ENCODE peak calls at places on chromosomes 12 and 14, in seven cellular contexts. Y is neural crest cell, Q is GM06990, R is fibroblast of mammary gland, K is activated B cell treated with CpG ODN at 0.5 μM for 24 hours, Z is MCF 10A, V is body of pancreas. C is an unnamed sample.

GRCh38 chr14:92589213-92589852 is 75.8 kb downstream of the RIN3 start:
- DNase-seq in Y (no peak), Q (no peak), R (peak), K (no peak), Z (peak), V (no peak), C (peak)

GRCh38 chr14:91220581-91221000 is 23.9 kb downstream of the GPR68 start:
- DNase-seq in Y (no peak), Q (no peak), R (no peak), K (no peak), Z (no peak), V (no peak), C (no peak)

GRCh38 chr12:95396849-95397498 is 77.0 kb upstream of the METAP2 start:
- DNase-seq in Y (no peak), Q (no peak), R (peak), K (no peak), Z (peak), V (no peak), C (peak)

GRCh38 chr14:92122351-92122677 is 545 bp downstream of the CPSF2 start:
- DNase-seq in Y (no peak), Q (no peak), R (peak), K (no peak), Z (peak), V (no peak), C (peak)

GRCh38 chr12:71551529-71551928 is 111.9 kb downstream of the LGR5 start:
- DNase-seq in Y (no peak), Q (no peak), R (peak), K (no peak), Z (peak), V (no peak), C (peak)

GRCh38 chr12:1857086-1857485 is 36.7 kb downstream of the LRTM2 start:
- DNase-seq in Y (no peak), Q (no peak), R (no peak), K (no peak), Z (no peak), V (no peak), C (no peak)

GRCh38 chr14:50926851-50927386 is 17.4 kb downstream of the PYGL start:
- DNase-seq in Y (no peak), Q (no peak), R (no peak), K (no peak), Z (no peak), V (peak), C (peak)

GRCh38 chr14:50955373-50956043 is 11.2 kb upstream of the PYGL start:
- DNase-seq in Y (no peak), Q (no peak), R (peak), K (no peak), Z (peak), V (peak), C (peak)

GRCh38 chr12:114697741-114698565 is 14.0 kb upstream of the TBX3 start:
- DNase-seq in Y (no peak), Q (no peak), R (peak), K (no peak), Z (no peak), V (no peak), C (peak)

GRCh38 chr14:53044486-53044885 is 93.6 kb upstream of the FERMT2 start:
- DNase-seq in Y (no peak), Q (no peak), R (peak), K (no peak), Z (no peak), V (no peak), C (peak)

GRCh38 chr12:110508071-110508586 is 6.0 kb downstream of the RAD9B start:
- DNase-seq in Y (no peak), Q (no peak), R (no peak), K (no peak), Z (no peak), V (no peak), C (no peak)

GRCh38 chr12:94170690-94171594 is 22.6 kb downstream of the PLXNC1 start:
- DNase-seq in Y (no peak), Q (no peak), R (no peak), K (no peak), Z (no peak), V (no peak), C (no peak)

GRCh38 chr14:37545174-37545573 is 49.9 kb downstream of the FOXA1 start:
- DNase-seq in Y (no peak), Q (no peak), R (peak), K (no peak), Z (peak), V (no peak), C (no peak)

GRCh38 chr12:45290218-45290609 is 74.3 kb downstream of the ANO6 start:
- DNase-seq in Y (no peak), Q (no peak), R (peak), K (no peak), Z (peak), V (no peak), C (peak)

GRCh38 chr12:57552306-57552651 is 2.4 kb downstream of the KIF5A start:
- DNase-seq in Y (no peak), Q (no peak), R (no peak), K (no peak), Z (no peak), V (no peak), C (no peak)

GRCh38 chr14:98444077-98444476 is 827.9 kb downstream of the BCL11B start:
- DNase-seq in Y (no peak), Q (no peak), R (no peak), K (no peak), Z (no peak), V (no peak), C (no peak)

GRCh38 chr14:102805454-102805891 is 28.2 kb downstream of the TRAF3 start:
- DNase-seq in Y (no peak), Q (no peak), R (peak), K (peak), Z (peak), V (no peak), C (peak)

GRCh38 chr12:9750276-9751203 is 10.2 kb downstream of the CD69 start:
- DNase-seq in Y (peak), Q (peak), R (peak), K (no peak), Z (peak), V (peak), C (peak)

GRCh38 chr14:91413547-91414474 is 3.8 kb downstream of the CCDC88C start:
- DNase-seq in Y (no peak), Q (no peak), R (no peak), K (no peak), Z (peak), V (peak), C (no peak)

GRCh38 chr12:91406920-91407341 is 224.3 kb upstream of the DCN start:
- DNase-seq in Y (no peak), Q (peak), R (peak), K (no peak), Z (peak), V (no peak), C (peak)

GRCh38 chr12:105706973-105707334 is 376.5 kb downstream of the C12orf75 start:
- DNase-seq in Y (no peak), Q (no peak), R (no peak), K (no peak), Z (no peak), V (no peak), C (no peak)

GRCh38 chr12:68529466-68529865 is 81.2 kb upstream of the RAP1B start:
- DNase-seq in Y (no peak), Q (no peak), R (no peak), K (no peak), Z (no peak), V (no peak), C (no peak)

GRCh38 chr12:30457621-30458289 is 237.9 kb downstream of the IPO8 start:
- DNase-seq in Y (no peak), Q (no peak), R (peak), K (no peak), Z (peak), V (no peak), C (peak)

GRCh38 chr14:67618617-67619063 is 1.1 kb upstream of the ARG2 start:
- DNase-seq in Y (no peak), Q (peak), R (peak), K (no peak), Z (peak), V (peak), C (peak)

GRCh38 chr12:9347328-9348127 is 139.3 kb upstream of the PZP start:
- DNase-seq in Y (no peak), Q (no peak), R (peak), K (no peak), Z (peak), V (no peak), C (peak)

GRCh38 chr14:94288610-94289465 is 4.2 kb downstream of the SERPINA10 start:
- DNase-seq in Y (no peak), Q (no peak), R (no peak), K (no peak), Z (no peak), V (no peak), C (no peak)

GRCh38 chr12:13167226-13167625 is 29.3 kb upstream of the EMP1 start:
- DNase-seq in Y (no peak), Q (no peak), R (peak), K (no peak), Z (peak), V (no peak), C (peak)

GRCh38 chr14:104588066-104588857 is 8.7 kb downstream of the C14orf180 start:
- DNase-seq in Y (no peak), Q (no peak), R (no peak), K (no peak), Z (no peak), V (no peak), C (no peak)

GRCh38 chr12:78963439-78964222 is 99.1 kb downstream of the SYT1 start:
- DNase-seq in Y (no peak), Q (no peak), R (peak), K (no peak), Z (peak), V (no peak), C (peak)

GRCh38 chr12:561116-561705 is 101.5 kb downstream of the B4GALNT3 start:
- DNase-seq in Y (no peak), Q (no peak), R (no peak), K (no peak), Z (no peak), V (no peak), C (no peak)
- TF ChIP-seq CTCF in Y (no peak), Q (no peak), R (no peak), K (no peak), Z (no peak), V (no peak), C (no peak)

GRCh38 chr12:24595652-24596235 is 353.2 kb downstream of the BCAT1 start:
- DNase-seq in Y (no peak), Q (no peak), R (peak), K (no peak), Z (no peak), V (no peak), C (peak)
- TF ChIP-seq CTCF in Y (peak), Q (peak), R (peak), K (no peak), Z (no peak), V (peak), C (peak)

GRCh38 chr12:43113153-43113552 is 438.9 kb downstream of the ADAMTS20 start:
- DNase-seq in Y (no peak), Q (no peak), R (peak), K (no peak), Z (no peak), V (no peak), C (peak)
- TF ChIP-seq CTCF in Y (no peak), Q (no peak), R (peak), K (no peak), Z (no peak), V (no peak), C (peak)

DNA sequence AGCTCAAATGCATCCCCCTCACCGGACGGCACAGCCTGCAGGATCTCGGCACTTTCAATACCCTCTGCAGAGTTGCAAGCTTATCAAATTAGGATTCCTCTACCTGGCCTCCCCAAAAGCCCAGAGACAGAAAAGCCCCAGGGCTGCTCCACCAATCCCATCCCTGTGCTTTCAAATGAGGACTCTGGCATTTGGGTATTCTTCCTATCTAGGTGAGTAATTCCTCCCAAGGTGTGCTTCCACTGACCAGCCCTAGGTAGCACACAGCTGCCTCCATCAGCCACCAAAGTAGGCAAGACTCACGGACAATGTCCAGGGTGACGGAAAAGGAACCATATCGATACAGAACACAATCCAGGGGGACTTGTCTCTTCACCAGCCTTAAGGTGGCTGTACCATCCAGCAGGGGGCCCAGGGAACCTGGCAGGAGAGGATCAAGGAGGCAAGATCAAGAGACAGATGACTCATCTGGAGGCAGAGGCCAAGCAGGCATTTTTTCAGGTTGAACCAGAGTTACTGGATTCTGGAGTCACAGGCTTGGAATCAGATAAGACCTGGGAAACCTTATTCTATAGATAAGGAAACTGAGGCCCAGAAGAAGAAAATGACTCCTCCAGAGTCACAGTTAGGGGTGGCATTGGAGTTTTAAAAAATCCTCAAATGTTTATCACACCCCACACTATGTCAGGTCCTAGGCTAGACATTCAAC is 9.9 kb downstream of the PMEL start:
- DNase-seq in Y (no peak), Q (no peak), R (peak), K (no peak), Z (peak), V (peak), C (peak)
- TF ChIP-seq CTCF in Y (peak), Q (peak), R (peak), K (no peak), Z (peak), V (peak), C (peak)

GRCh38 chr12:124698211-124698997 is 131.0 kb upstream of the NCOR2 start:
- DNase-seq in Y (no peak), Q (no peak), R (peak), K (no peak), Z (no peak), V (no peak), C (peak)

GRCh38 chr12:124700810-124701594 is 133.6 kb upstream of the NCOR2 start:
- DNase-seq in Y (no peak), Q (no peak), R (no peak), K (no peak), Z (no peak), V (peak), C (peak)

GRCh38 chr12:124699878-124700277 is 132.5 kb upstream of the NCOR2 start:
- DNase-seq in Y (no peak), Q (no peak), R (no peak), K (no peak), Z (no peak), V (no peak), C (no peak)

GRCh38 chr12:124696689-124697476 is 129.5 kb upstream of the NCOR2 start:
- DNase-seq in Y (no peak), Q (no peak), R (no peak), K (no peak), Z (no peak), V (no peak), C (no peak)

GRCh38 chr12:124698998-124699305 is 131.5 kb upstream of the NCOR2 start:
- DNase-seq in Y (no peak), Q (no peak), R (no peak), K (no peak), Z (no peak), V (no peak), C (no peak)
- TF ChIP-seq CTCF in Y (no peak), Q (no peak), R (no peak), K (no peak), Z (no peak), V (no peak), C (no peak)

GRCh38 chr14:60662987-60663386 is 13.7 kb upstream of the SIX1 start:
- DNase-seq in Y (no peak), Q (no peak), R (no peak), K (no peak), Z (no peak), V (no peak), C (no peak)
- TF ChIP-seq CTCF in Y (no peak), Q (no peak), R (no peak), K (no peak), Z (no peak), V (no peak), C (no peak)

GRCh38 chr12:6171409-6172015 is 28.7 kb upstream of the CD9 start:
- DNase-seq in Y (no peak), Q (no peak), R (no peak), K (no peak), Z (no peak), V (peak), C (peak)
- TF ChIP-seq CTCF in Y (no peak), Q (no peak), R (no peak), K (no peak), Z (no peak), V (no peak), C (no peak)

C was measured in cardiac fibroblast.